ENCODE peak calls at places on chromosomes 12 and 14, in ten cellular contexts. One of them, this sample, is unnamed.

GRCh38 chr12:43872396-43872795 is 36.5 kb downstream of the TMEM117 start:
- DNase-seq in osteocyte: no peak
- DNase-seq in stimulated activated naive B cell treated with anti-CD40 and anti-IgM and Interleukin-4, amounts not matched to agents 10 μg/mL and 1 μg/mL and 100 μg/mL, for 72 hours: no peak
- DNase-seq in stimulated activated CD4-positive, alpha-beta T cell treated with anti-CD3 and anti-CD28 coated beads, TNF-alpha, amount 100 ng/mL, for 4 hours: no peak
- DNase-seq in activated naive CD8-positive, alpha-beta T cell treated with anti-CD3 and anti-CD28 coated beads for 36 hours: no peak
- DNase-seq in stimulated activated CD8-positive, alpha-beta memory T cell treated with anti-CD3 and anti-CD28 coated beads, Interleukin-15, amount 100 ng/mL, for 4 hours: no peak
- DNase-seq in endothelial cell: no peak
- DNase-seq in putamen: peak
- DNase-seq in B cell: no peak
- DNase-seq in AG09309: no peak
- DNase-seq in this sample: no peak

GRCh38 chr14:89365071-89365801 is 51.8 kb downstream of the FOXN3 start:
- DNase-seq in endothelial cell: peak
- DNase-seq in AG09309: no peak
- DNase-seq in osteocyte: no peak
- DNase-seq in putamen: peak
- DNase-seq in B cell: peak
- DNase-seq in stimulated activated CD8-positive, alpha-beta memory T cell treated with anti-CD3 and anti-CD28 coated beads, Interleukin-15, amount 100 ng/mL, for 4 hours: peak
- DNase-seq in stimulated activated CD4-positive, alpha-beta T cell treated with anti-CD3 and anti-CD28 coated beads, TNF-alpha, amount 100 ng/mL, for 4 hours: peak
- DNase-seq in activated naive CD8-positive, alpha-beta T cell treated with anti-CD3 and anti-CD28 coated beads for 36 hours: peak
- DNase-seq in stimulated activated naive B cell treated with anti-CD40 and anti-IgM and Interleukin-4, amounts not matched to agents 10 μg/mL and 1 μg/mL and 100 μg/mL, for 72 hours: peak
- DNase-seq in this sample: peak

GRCh38 chr12:25996677-25997076 is 38.2 kb downstream of the RASSF8 start:
- DNase-seq in stimulated activated CD4-positive, alpha-beta T cell treated with anti-CD3 and anti-CD28 coated beads, TNF-alpha, amount 100 ng/mL, for 4 hours: no peak
- DNase-seq in stimulated activated naive B cell treated with anti-CD40 and anti-IgM and Interleukin-4, amounts not matched to agents 10 μg/mL and 1 μg/mL and 100 μg/mL, for 72 hours: no peak
- DNase-seq in B cell: no peak
- DNase-seq in endothelial cell: no peak
- DNase-seq in AG09309: no peak
- DNase-seq in stimulated activated CD8-positive, alpha-beta memory T cell treated with anti-CD3 and anti-CD28 coated beads, Interleukin-15, amount 100 ng/mL, for 4 hours: no peak
- DNase-seq in osteocyte: no peak
- DNase-seq in activated naive CD8-positive, alpha-beta T cell treated with anti-CD3 and anti-CD28 coated beads for 36 hours: no peak
- DNase-seq in putamen: no peak
- DNase-seq in this sample: no peak

GRCh38 chr12:42094277-42094676 is 50.4 kb downstream of the GXYLT1 start:
- DNase-seq in endothelial cell: no peak
- DNase-seq in putamen: no peak
- DNase-seq in stimulated activated naive B cell treated with anti-CD40 and anti-IgM and Interleukin-4, amounts not matched to agents 10 μg/mL and 1 μg/mL and 100 μg/mL, for 72 hours: no peak
- DNase-seq in osteocyte: no peak
- DNase-seq in stimulated activated CD8-positive, alpha-beta memory T cell treated with anti-CD3 and anti-CD28 coated beads, Interleukin-15, amount 100 ng/mL, for 4 hours: no peak
- DNase-seq in stimulated activated CD4-positive, alpha-beta T cell treated with anti-CD3 and anti-CD28 coated beads, TNF-alpha, amount 100 ng/mL, for 4 hours: no peak
- DNase-seq in activated naive CD8-positive, alpha-beta T cell treated with anti-CD3 and anti-CD28 coated beads for 36 hours: peak
- DNase-seq in B cell: no peak
- DNase-seq in AG09309: no peak
- DNase-seq in this sample: peak

GRCh38 chr12:10293151-10293550 is 14.5 kb upstream of the KLRD1 start:
- DNase-seq in B cell: no peak
- DNase-seq in putamen: no peak
- DNase-seq in activated naive CD8-positive, alpha-beta T cell treated with anti-CD3 and anti-CD28 coated beads for 36 hours: no peak
- DNase-seq in endothelial cell: no peak
- DNase-seq in stimulated activated CD4-positive, alpha-beta T cell treated with anti-CD3 and anti-CD28 coated beads, TNF-alpha, amount 100 ng/mL, for 4 hours: no peak
- DNase-seq in stimulated activated CD8-positive, alpha-beta memory T cell treated with anti-CD3 and anti-CD28 coated beads, Interleukin-15, amount 100 ng/mL, for 4 hours: no peak
- DNase-seq in AG09309: no peak
- DNase-seq in stimulated activated naive B cell treated with anti-CD40 and anti-IgM and Interleukin-4, amounts not matched to agents 10 μg/mL and 1 μg/mL and 100 μg/mL, for 72 hours: no peak
- DNase-seq in osteocyte: no peak
- DNase-seq in this sample: no peak

GRCh38 chr14:68527329-68527851 is 265.5 kb downstream of the ZFP36L1 start:
- DNase-seq in AG09309: no peak
- DNase-seq in osteocyte: no peak
- DNase-seq in stimulated activated CD8-positive, alpha-beta memory T cell treated with anti-CD3 and anti-CD28 coated beads, Interleukin-15, amount 100 ng/mL, for 4 hours: no peak
- DNase-seq in B cell: no peak
- DNase-seq in activated naive CD8-positive, alpha-beta T cell treated with anti-CD3 and anti-CD28 coated beads for 36 hours: no peak
- DNase-seq in stimulated activated CD4-positive, alpha-beta T cell treated with anti-CD3 and anti-CD28 coated beads, TNF-alpha, amount 100 ng/mL, for 4 hours: no peak
- DNase-seq in endothelial cell: no peak
- DNase-seq in putamen: no peak
- DNase-seq in stimulated activated naive B cell treated with anti-CD40 and anti-IgM and Interleukin-4, amounts not matched to agents 10 μg/mL and 1 μg/mL and 100 μg/mL, for 72 hours: no peak
- DNase-seq in this sample: no peak

GRCh38 chr12:52533686-52534470 is 13.7 kb upstream of the KRT5 start:
- DNase-seq in stimulated activated CD4-positive, alpha-beta T cell treated with anti-CD3 and anti-CD28 coated beads, TNF-alpha, amount 100 ng/mL, for 4 hours: no peak
- DNase-seq in stimulated activated naive B cell treated with anti-CD40 and anti-IgM and Interleukin-4, amounts not matched to agents 10 μg/mL and 1 μg/mL and 100 μg/mL, for 72 hours: no peak
- DNase-seq in putamen: no peak
- DNase-seq in osteocyte: no peak
- DNase-seq in endothelial cell: no peak
- DNase-seq in stimulated activated CD8-positive, alpha-beta memory T cell treated with anti-CD3 and anti-CD28 coated beads, Interleukin-15, amount 100 ng/mL, for 4 hours: no peak
- DNase-seq in activated naive CD8-positive, alpha-beta T cell treated with anti-CD3 and anti-CD28 coated beads for 36 hours: no peak
- DNase-seq in B cell: no peak
- DNase-seq in AG09309: no peak
- DNase-seq in this sample: no peak

GRCh38 chr12:75862692-75863471 is 168.7 kb downstream of the PHLDA1 start:
- DNase-seq in B cell: no peak
- DNase-seq in endothelial cell: no peak
- DNase-seq in AG09309: no peak
- DNase-seq in stimulated activated CD4-positive, alpha-beta T cell treated with anti-CD3 and anti-CD28 coated beads, TNF-alpha, amount 100 ng/mL, for 4 hours: no peak
- DNase-seq in activated naive CD8-positive, alpha-beta T cell treated with anti-CD3 and anti-CD28 coated beads for 36 hours: no peak
- DNase-seq in osteocyte: no peak
- DNase-seq in stimulated activated naive B cell treated with anti-CD40 and anti-IgM and Interleukin-4, amounts not matched to agents 10 μg/mL and 1 μg/mL and 100 μg/mL, for 72 hours: no peak
- DNase-seq in stimulated activated CD8-positive, alpha-beta memory T cell treated with anti-CD3 and anti-CD28 coated beads, Interleukin-15, amount 100 ng/mL, for 4 hours: no peak
- DNase-seq in putamen: no peak
- DNase-seq in this sample: no peak

GRCh38 chr14:76309572-76310551 is 66.1 kb upstream of the ESRRB start:
- DNase-seq in putamen: no peak
- DNase-seq in endothelial cell: no peak
- DNase-seq in activated naive CD8-positive, alpha-beta T cell treated with anti-CD3 and anti-CD28 coated beads for 36 hours: no peak
- DNase-seq in B cell: no peak
- DNase-seq in stimulated activated CD8-positive, alpha-beta memory T cell treated with anti-CD3 and anti-CD28 coated beads, Interleukin-15, amount 100 ng/mL, for 4 hours: no peak
- DNase-seq in osteocyte: peak
- DNase-seq in stimulated activated CD4-positive, alpha-beta T cell treated with anti-CD3 and anti-CD28 coated beads, TNF-alpha, amount 100 ng/mL, for 4 hours: no peak
- DNase-seq in stimulated activated naive B cell treated with anti-CD40 and anti-IgM and Interleukin-4, amounts not matched to agents 10 μg/mL and 1 μg/mL and 100 μg/mL, for 72 hours: no peak
- DNase-seq in AG09309: no peak
- DNase-seq in this sample: no peak

GRCh38 chr12:71011261-71011660 is 90.7 kb upstream of the PTPRR start:
- DNase-seq in stimulated activated naive B cell treated with anti-CD40 and anti-IgM and Interleukin-4, amounts not matched to agents 10 μg/mL and 1 μg/mL and 100 μg/mL, for 72 hours: no peak
- DNase-seq in endothelial cell: no peak
- DNase-seq in AG09309: no peak
- DNase-seq in putamen: no peak
- DNase-seq in stimulated activated CD8-positive, alpha-beta memory T cell treated with anti-CD3 and anti-CD28 coated beads, Interleukin-15, amount 100 ng/mL, for 4 hours: no peak
- DNase-seq in activated naive CD8-positive, alpha-beta T cell treated with anti-CD3 and anti-CD28 coated beads for 36 hours: no peak
- DNase-seq in osteocyte: no peak
- DNase-seq in stimulated activated CD4-positive, alpha-beta T cell treated with anti-CD3 and anti-CD28 coated beads, TNF-alpha, amount 100 ng/mL, for 4 hours: no peak
- DNase-seq in B cell: no peak
- DNase-seq in this sample: no peak

GRCh38 chr14:77721437-77721836 is 13.5 kb downstream of the SLIRP start:
- DNase-seq in osteocyte: no peak
- DNase-seq in endothelial cell: no peak
- DNase-seq in stimulated activated CD8-positive, alpha-beta memory T cell treated with anti-CD3 and anti-CD28 coated beads, Interleukin-15, amount 100 ng/mL, for 4 hours: no peak
- DNase-seq in AG09309: no peak
- DNase-seq in stimulated activated CD4-positive, alpha-beta T cell treated with anti-CD3 and anti-CD28 coated beads, TNF-alpha, amount 100 ng/mL, for 4 hours: no peak
- DNase-seq in B cell: no peak
- DNase-seq in stimulated activated naive B cell treated with anti-CD40 and anti-IgM and Interleukin-4, amounts not matched to agents 10 μg/mL and 1 μg/mL and 100 μg/mL, for 72 hours: no peak
- DNase-seq in putamen: no peak
- DNase-seq in activated naive CD8-positive, alpha-beta T cell treated with anti-CD3 and anti-CD28 coated beads for 36 hours: no peak
- DNase-seq in this sample: no peak

GRCh38 chr14:103803661-103804060 is 43.7 kb downstream of the PPP1R13B start:
- DNase-seq in activated naive CD8-positive, alpha-beta T cell treated with anti-CD3 and anti-CD28 coated beads for 36 hours: no peak
- DNase-seq in stimulated activated CD4-positive, alpha-beta T cell treated with anti-CD3 and anti-CD28 coated beads, TNF-alpha, amount 100 ng/mL, for 4 hours: no peak
- DNase-seq in putamen: no peak
- DNase-seq in B cell: no peak
- DNase-seq in osteocyte: no peak
- DNase-seq in endothelial cell: no peak
- DNase-seq in stimulated activated naive B cell treated with anti-CD40 and anti-IgM and Interleukin-4, amounts not matched to agents 10 μg/mL and 1 μg/mL and 100 μg/mL, for 72 hours: no peak
- DNase-seq in stimulated activated CD8-positive, alpha-beta memory T cell treated with anti-CD3 and anti-CD28 coated beads, Interleukin-15, amount 100 ng/mL, for 4 hours: no peak
- DNase-seq in AG09309: peak
- DNase-seq in this sample: no peak

GRCh38 chr12:107884769-107885694 is 110.5 kb downstream of the ASCL4 start:
- DNase-seq in stimulated activated naive B cell treated with anti-CD40 and anti-IgM and Interleukin-4, amounts not matched to agents 10 μg/mL and 1 μg/mL and 100 μg/mL, for 72 hours: peak
- DNase-seq in stimulated activated CD8-positive, alpha-beta memory T cell treated with anti-CD3 and anti-CD28 coated beads, Interleukin-15, amount 100 ng/mL, for 4 hours: no peak
- DNase-seq in putamen: peak
- DNase-seq in AG09309: peak
- DNase-seq in endothelial cell: peak
- DNase-seq in stimulated activated CD4-positive, alpha-beta T cell treated with anti-CD3 and anti-CD28 coated beads, TNF-alpha, amount 100 ng/mL, for 4 hours: peak
- DNase-seq in osteocyte: no peak
- DNase-seq in activated naive CD8-positive, alpha-beta T cell treated with anti-CD3 and anti-CD28 coated beads for 36 hours: peak
- DNase-seq in B cell: peak
- DNase-seq in this sample: peak

GRCh38 chr12:85076688-85077430 is 40.7 kb downstream of the LRRIQ1 start:
- DNase-seq in AG09309: peak
- DNase-seq in endothelial cell: no peak
- DNase-seq in stimulated activated CD4-positive, alpha-beta T cell treated with anti-CD3 and anti-CD28 coated beads, TNF-alpha, amount 100 ng/mL, for 4 hours: no peak
- DNase-seq in stimulated activated CD8-positive, alpha-beta memory T cell treated with anti-CD3 and anti-CD28 coated beads, Interleukin-15, amount 100 ng/mL, for 4 hours: no peak
- DNase-seq in activated naive CD8-positive, alpha-beta T cell treated with anti-CD3 and anti-CD28 coated beads for 36 hours: no peak
- DNase-seq in stimulated activated naive B cell treated with anti-CD40 and anti-IgM and Interleukin-4, amounts not matched to agents 10 μg/mL and 1 μg/mL and 100 μg/mL, for 72 hours: no peak
- DNase-seq in B cell: peak
- DNase-seq in osteocyte: no peak
- DNase-seq in putamen: peak
- DNase-seq in this sample: no peak